ENCODE peak calls at places on chromosomes 7 and 10, in eight cellular contexts. B is GM23338, G is HCT116, N is PC-3, Y is neural progenitor cell, Q is GM23248, W is OCI-LY7, U is SK-N-SH. O is an unnamed sample. For H3K4me1, the result is how much of the 10 kb centered on the place peaks cover.

GRCh38 chr7:55641273-55641691 is 69.0 kb upstream of the VOPP1 start:
- DNase-seq in B (peak), G (peak), N (peak), Y (peak), Q (peak), W (peak), U (peak), O (peak)

GRCh38 chr7:27835408-27835807 is 95.4 kb downstream of the TAX1BP1 start:
- DNase-seq in B (no peak), G (no peak), N (no peak), Y (no peak), Q (no peak), W (no peak), U (no peak), O (no peak)

GRCh38 chr10:73117976-73118743 is 7.9 kb downstream of the NUDT13 start:
- DNase-seq in B (no peak), G (peak), N (peak), Y (no peak), Q (peak), W (no peak), U (no peak), O (peak)

GRCh38 chr10:100890696-100891271 is 22.0 kb upstream of the SLF2 start:
- DNase-seq in B (no peak), G (peak), N (peak), Y (no peak), Q (peak), W (no peak), U (no peak), O (peak)

GRCh38 chr10:109892087-109892486 is 31.2 kb downstream of the XPNPEP1 start:
- DNase-seq in B (no peak), G (no peak), N (no peak), Y (no peak), Q (no peak), W (no peak), U (no peak), O (no peak)

GRCh38 chr7:98341106-98341505 is 59.6 kb downstream of the BRI3 start:
- DNase-seq in B (no peak), G (no peak), N (no peak), Y (no peak), Q (peak), W (no peak), U (no peak), O (no peak)

GRCh38 chr10:79162861-79163662 is 94.3 kb downstream of the ZMIZ1 start:
- DNase-seq in B (no peak), G (no peak), N (peak), Y (no peak), Q (peak), W (no peak), U (no peak), O (no peak)

GRCh38 chr10:114811769-114812353 is 9.7 kb upstream of the FHIP2A start:
- DNase-seq in B (no peak), G (no peak), N (no peak), Y (no peak), Q (peak), W (no peak), U (no peak), O (no peak)

GRCh38 chr7:12211054-12212050 is at the start of gene TMEM106B:
- DNase-seq in B (peak), G (peak), N (peak), Y (peak), Q (peak), W (peak), U (peak), O (peak)

GRCh38 chr10:94397549-94398370 is 4.6 kb upstream of the TBC1D12 start:
- DNase-seq in B (peak), G (no peak), N (peak), Y (no peak), Q (peak), W (no peak), U (peak), O (no peak)

GRCh38 chr7:153061913-153062528 is 302.5 kb downstream of the ACTR3B start:
- DNase-seq in B (peak), G (no peak), N (peak), Y (peak), Q (no peak), W (no peak), U (no peak), O (peak)

GRCh38 chr10:96512997-96513685 is 585 bp downstream of the TLL2 start:
- DNase-seq in B (peak), G (no peak), N (no peak), Y (peak), Q (peak), W (peak), U (peak), O (peak)

GRCh38 chr7:13827716-13828115 is 161.8 kb downstream of the ETV1 start:
- DNase-seq in B (no peak), G (no peak), N (peak), Y (no peak), Q (peak), W (no peak), U (no peak), O (no peak)

GRCh38 chr7:117682681-117683385 is 190.4 kb downstream of the CTTNBP2 start:
- DNase-seq in B (peak), G (no peak), N (peak), Y (no peak), Q (peak), W (no peak), U (no peak), O (peak)

GRCh38 chr7:90677742-90678439 is 81.8 kb downstream of the CDK14 start:
- DNase-seq in B (peak), G (no peak), N (peak), Y (peak), Q (peak), W (no peak), U (no peak), O (no peak)

GRCh38 chr7:86643478-86644281 is at the start of gene GRM3:
- DNase-seq in B (peak), G (no peak), N (no peak), Y (peak), Q (peak), W (no peak), U (peak), O (peak)

GRCh38 chr7:72334066-72334465 is 78.1 kb downstream of the CALN1 start:
- DNase-seq in B (peak), G (no peak), N (no peak), Y (peak), Q (no peak), W (no peak), U (peak), O (no peak)

GRCh38 chr7:79096361-79096805 is 357.1 kb downstream of the MAGI2 start:
- DNase-seq in B (no peak), G (no peak), N (peak), Y (no peak), Q (peak), W (no peak), U (no peak), O (no peak)

GRCh38 chr10:72687035-72687434 is 4.9 kb upstream of the MCU start:
- DNase-seq in B (no peak), G (no peak), N (no peak), Y (no peak), Q (no peak), W (no peak), U (no peak), O (peak)

GRCh38 chr7:96414931-96415292 is 93.0 kb upstream of the SLC25A13 start:
- DNase-seq in B (peak), G (peak), N (peak), Y (peak), Q (peak), W (peak), U (peak), O (peak)

GRCh38 chr10:110005716-110006115 is 2.1 kb upstream of the ADD3 start:
- DNase-seq in B (peak), G (no peak), N (no peak), Y (peak), Q (peak), W (peak), U (peak), O (peak)

GRCh38 chr10:35203744-35204143 is 77.1 kb downstream of the CREM start:
- DNase-seq in B (no peak), G (no peak), N (no peak), Y (no peak), Q (no peak), W (no peak), U (no peak), O (no peak)

GRCh38 chr10:70558295-70558694 is 44.2 kb downstream of the PRF1 start:
- DNase-seq in B (no peak), G (no peak), N (no peak), Y (no peak), Q (no peak), W (no peak), U (no peak), O (no peak)

GRCh38 chr10:122113161-122113944 is 124.4 kb downstream of the TACC2 start:
- DNase-seq in B (peak), G (peak), N (peak), Y (peak), Q (peak), W (no peak), U (peak), O (peak)

GRCh38 chr10:125662616-125663015 is 20.3 kb downstream of the TEX36 start:
- DNase-seq in B (no peak), G (peak), N (peak), Y (no peak), Q (peak), W (no peak), U (no peak), O (no peak)

GRCh38 chr7:102072636-102073209 is 213.9 kb upstream of the SH2B2 start:
- DNase-seq in B (no peak), G (no peak), N (no peak), Y (no peak), Q (no peak), W (no peak), U (no peak), O (no peak)

GRCh38 chr10:42836771-42837468 is 54.3 kb downstream of the BMS1 start:
- DNase-seq in B (peak), G (no peak), N (peak), Y (no peak), Q (peak), W (no peak), U (peak), O (peak)

GRCh38 chr10:480928-481551 is 208.4 kb downstream of the DIP2C start:
- DNase-seq in B (no peak), G (no peak), N (no peak), Y (no peak), Q (no peak), W (no peak), U (peak), O (peak)

GRCh38 chr10:34292178-34292565 is 522.9 kb downstream of the PARD3 start:
- DNase-seq in B (no peak), G (no peak), N (no peak), Y (no peak), Q (no peak), W (no peak), U (no peak), O (no peak)

GRCh38 chr7:4103352-4104091 is 578.6 kb upstream of the FOXK1 start:
- DNase-seq in B (peak), G (peak), N (peak), Y (no peak), Q (no peak), W (peak), U (peak), O (no peak)

GRCh38 chr10:45160266-45160665 is 155.1 kb downstream of the OR13A1 start:
- DNase-seq in B (no peak), G (no peak), N (peak), Y (no peak), Q (peak), W (no peak), U (no peak), O (no peak)

GRCh38 chr7:16571941-16572340 is 45.3 kb downstream of the LRRC72 start:
- DNase-seq in B (no peak), G (no peak), N (no peak), Y (no peak), Q (no peak), W (no peak), U (no peak), O (no peak)
- H2AFZ ChIP-seq in B (peak), G (no peak), N (no peak), Y (peak), Q (no peak), W (no peak), U (no peak), O (no peak)

GRCh38 chr10:124653311-124653710 is 90.9 kb downstream of the FAM53B start:
- DNase-seq in B (no peak), G (no peak), N (no peak), Y (no peak), Q (no peak), W (no peak), U (no peak), O (no peak)

GRCh38 chr10:124653811-124654651 is 90.1 kb downstream of the FAM53B start:
- DNase-seq in B (no peak), G (no peak), N (no peak), Y (no peak), Q (peak), W (no peak), U (no peak), O (no peak)

GRCh38 chr10:124655191-124656112 is 88.7 kb downstream of the FAM53B start:
- DNase-seq in B (no peak), G (no peak), N (no peak), Y (no peak), Q (no peak), W (no peak), U (no peak), O (no peak)

GRCh38 chr10:124656113-124656490 is 88.1 kb downstream of the FAM53B start:
- DNase-seq in B (no peak), G (no peak), N (no peak), Y (no peak), Q (no peak), W (no peak), U (no peak), O (no peak)

DNA sequence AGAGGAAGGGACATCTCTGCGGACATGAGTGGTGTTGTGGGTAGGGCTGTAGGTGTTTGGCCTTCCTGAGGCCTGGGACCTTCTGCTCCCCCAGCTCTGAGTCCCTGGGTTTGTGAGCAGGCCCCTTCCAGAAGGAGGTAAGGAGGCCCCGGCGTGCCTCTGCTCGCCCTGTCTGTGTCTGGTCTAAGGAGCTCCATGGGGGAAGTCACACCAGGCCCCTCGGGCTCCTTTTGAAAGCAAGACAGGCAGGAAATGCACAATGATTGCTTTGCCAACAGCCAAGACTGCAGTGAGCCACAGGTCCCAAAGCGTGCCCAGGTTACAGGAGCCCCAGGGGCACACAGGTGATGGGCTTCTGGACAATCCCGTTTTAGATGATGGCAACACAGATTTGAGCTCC is 89.5 kb downstream of the FAM53B start:
- DNase-seq in B (no peak), G (no peak), N (no peak), Y (no peak), Q (no peak), W (no peak), U (no peak), O (no peak)
- H3K4me1 ChIP-seq in B (under half), G (under half), N (under half), Y (under half), Q (under half), W (under half), U (under half), O (under half)

DNA sequence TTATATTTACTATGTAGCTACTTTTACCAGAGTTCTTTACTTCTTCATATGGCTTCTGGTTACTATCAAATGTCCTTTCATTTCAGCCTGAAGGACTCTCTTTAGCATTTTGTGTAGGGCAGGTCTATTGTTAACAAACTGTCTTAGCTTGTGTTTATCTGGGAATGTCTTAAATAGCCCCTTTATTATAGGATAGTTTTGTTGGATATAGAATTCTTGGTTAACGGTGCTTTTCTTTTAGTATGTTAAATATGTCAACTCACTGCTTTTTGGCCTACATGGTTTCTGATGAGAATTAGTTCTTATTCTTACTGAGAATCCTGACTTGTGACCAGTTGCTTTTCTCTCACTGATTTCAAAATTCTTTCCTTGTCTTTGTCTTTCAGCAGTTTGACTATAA is 169.0 kb downstream of the ADK start:
- DNase-seq in B (no peak), G (no peak), N (no peak), Y (no peak), Q (no peak), W (no peak), U (no peak), O (no peak)
- TF ChIP-seq EZH2phosphoT487 in B (no peak), G (no peak), N (no peak), Y (no peak), Q (no peak), W (no peak), U (no peak), O (no peak)

GRCh38 chr10:22436893-22437619 is 91.8 kb downstream of the SPAG6 start:
- DNase-seq in B (peak), G (peak), N (peak), Y (peak), Q (peak), W (peak), U (peak), O (peak)
- H2AFZ ChIP-seq in B (peak), G (peak), N (peak), Y (peak), Q (peak), W (peak), U (peak), O (peak)

GRCh38 chr10:6053816-6054581 is 8.2 kb downstream of the IL2RA start:
- DNase-seq in B (no peak), G (no peak), N (no peak), Y (no peak), Q (no peak), W (no peak), U (no peak), O (peak)

GRCh38 chr10:6058677-6059475 is 3.3 kb downstream of the IL2RA start:
- DNase-seq in B (no peak), G (no peak), N (no peak), Y (no peak), Q (no peak), W (no peak), U (no peak), O (no peak)

GRCh38 chr10:6054884-6055283 is 7.3 kb downstream of the IL2RA start:
- DNase-seq in B (no peak), G (no peak), N (no peak), Y (no peak), Q (no peak), W (no peak), U (no peak), O (no peak)

GRCh38 chr10:6055929-6056328 is 6.2 kb downstream of the IL2RA start:
- DNase-seq in B (no peak), G (no peak), N (no peak), Y (no peak), Q (no peak), W (no peak), U (no peak), O (no peak)

DNA sequence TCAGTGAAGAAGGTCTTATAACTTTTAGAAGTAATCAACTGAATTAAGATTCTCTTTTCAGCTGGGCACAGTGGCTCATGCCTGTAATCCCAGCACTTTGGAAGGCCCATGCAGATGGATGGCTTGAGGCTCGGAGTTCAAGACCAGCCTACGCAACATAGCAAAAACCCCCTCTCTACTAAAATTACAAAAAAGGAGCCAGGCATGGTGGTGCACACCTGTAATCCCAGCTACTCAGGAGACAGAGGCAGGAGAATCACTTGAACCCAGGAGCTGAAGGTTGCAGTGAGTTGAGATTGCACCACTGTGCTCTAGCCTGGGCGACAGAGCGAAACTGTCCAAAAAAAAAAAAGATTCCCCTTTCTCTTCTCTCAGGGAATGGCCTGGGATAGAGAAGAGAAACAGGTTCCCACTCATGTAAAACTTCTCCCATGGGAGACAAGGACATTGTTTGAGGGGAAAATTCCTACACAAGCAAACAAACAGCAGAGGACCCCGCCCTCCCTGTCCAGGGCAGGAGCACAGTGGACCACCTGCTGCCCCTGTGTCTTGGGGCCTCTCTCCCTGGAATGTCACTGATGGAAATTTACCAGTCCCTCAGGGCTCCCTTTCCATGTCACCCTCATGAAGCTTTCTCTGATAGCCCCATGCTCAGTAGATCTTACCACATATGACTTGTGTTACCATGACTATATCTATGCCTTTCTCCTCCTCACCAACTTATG is 5.6 kb downstream of the IL2RA start:
- DNase-seq in B (no peak), G (no peak), N (no peak), Y (peak), Q (no peak), W (no peak), U (no peak), O (no peak)
- H3K4me1 ChIP-seq in B (under half), G (under half), N (under half), Y (under half), Q (under half), W (half or more), U (under half), O (under half)

DNA sequence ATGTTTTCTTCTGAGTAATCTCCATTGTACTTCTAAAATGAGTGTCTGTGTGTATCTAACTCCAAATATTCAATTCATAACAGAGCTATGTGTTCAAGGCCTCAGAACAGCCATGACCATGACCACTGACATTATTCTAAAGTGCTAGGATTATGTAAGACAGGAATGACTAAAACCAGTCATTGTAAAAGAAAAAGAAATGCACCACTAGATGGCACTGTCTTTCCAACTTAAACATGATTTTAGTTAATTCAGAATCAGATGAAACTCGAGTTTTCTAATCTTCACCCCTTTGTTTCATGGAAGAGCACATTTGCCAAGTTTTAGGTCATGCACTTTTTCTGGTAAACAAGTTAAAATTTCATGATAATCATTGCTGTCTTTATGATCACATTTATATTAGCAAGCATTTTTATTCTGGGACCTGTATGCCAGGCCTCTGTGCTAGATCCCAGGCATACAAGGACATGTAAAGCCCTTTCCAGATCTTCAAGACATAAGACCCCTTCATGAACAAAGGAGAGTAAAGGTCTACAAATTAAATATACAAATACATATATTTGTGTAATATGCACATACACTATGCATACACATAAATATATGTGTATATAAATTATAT is 26.1 kb upstream of the RSU1 start:
- DNase-seq in B (peak), G (peak), N (peak), Y (peak), Q (peak), W (peak), U (peak), O (peak)
- TF ChIP-seq EZH2phosphoT487 in B (no peak), G (no peak), N (no peak), Y (no peak), Q (no peak), W (no peak), U (no peak), O (no peak)